ENCODE peak calls at places on chromosomes 11 and 22, in seven cellular contexts. P, O, A, J, K, E and R are unnamed samples.
A peak's percentile ranks its signal among the peaks of the same experiment; 100 is the strongest.

GRCh38 chr22:40240671-40241070 is 62.9 kb downstream of the TNRC6B start:
- ATAC-seq in J (no peak), O (no peak), P (no peak), A (no peak), E (peak; percentile 39), K (no peak), R (no peak)

GRCh38 chr11:59187587-59187986 is 15.7 kb downstream of the DTX4 start:
- ATAC-seq in O (no peak), J (peak; percentile 90), E (no peak), K (no peak), P (peak; percentile 53), A (no peak), R (no peak)

GRCh38 chr22:49896201-49896600 is 22.0 kb downstream of the ALG12 start:
- ATAC-seq in K (no peak), J (peak; percentile 17), P (no peak), E (no peak), O (no peak), A (no peak), R (no peak)

GRCh38 chr22:30208631-30209603 is 37.6 kb downstream of the LIF start:
- ATAC-seq in J (peak; percentile 82), P (peak; percentile 30), A (peak; percentile 82), K (no peak), O (no peak), E (no peak), R (no peak)

GRCh38 chr22:27662359-27663030 is 139.1 kb downstream of the MN1 start:
- ATAC-seq in K (no peak), P (peak; percentile 42), O (no peak), J (peak; percentile 95), E (no peak), A (peak; percentile 59), R (peak; percentile 48)

GRCh38 chr11:68282141-68282860 is 10.5 kb upstream of the C11orf24 start:
- ATAC-seq in A (no peak), O (peak; percentile 98), J (no peak), E (peak; percentile 68), P (peak; percentile 7), K (peak; percentile 97), R (peak; percentile 88)

GRCh38 chr11:134181707-134182106 is 42.1 kb downstream of the NCAPD3 start:
- ATAC-seq in P (no peak), A (no peak), E (no peak), O (no peak), K (no peak), J (no peak), R (no peak)

GRCh38 chr11:64850979-64851567 is 6.6 kb upstream of the CDC42BPG start:
- ATAC-seq in P (no peak), A (no peak), E (peak; percentile 45), K (peak; percentile 78), O (peak; percentile 68), J (no peak), R (peak; percentile 85)

GRCh38 chr11:122661182-122661945 is 5.8 kb downstream of the UBASH3B start:
- ATAC-seq in P (no peak), K (no peak), J (no peak), A (no peak), O (no peak), E (no peak), R (no peak)

GRCh38 chr22:29503811-29504372 is 23.9 kb downstream of the NEFH start:
- ATAC-seq in A (no peak), P (no peak), O (no peak), K (no peak), J (peak; percentile 53), E (no peak), R (no peak)

GRCh38 chr11:2071748-2072385 is 67.3 kb downstream of the IGF2 start:
- ATAC-seq in A (no peak), P (no peak), O (no peak), E (no peak), J (no peak), K (no peak), R (no peak)

GRCh38 chr11:60830478-60831142 is 11.3 kb upstream of the CCDC86 start:
- ATAC-seq in P (peak; percentile 4), O (no peak), K (peak; percentile 41), A (no peak), E (peak; percentile 20), J (no peak), R (peak; percentile 57)

GRCh38 chr11:36375348-36376314 is 79.5 kb downstream of the PRR5L start:
- ATAC-seq in O (peak; percentile 34), J (no peak), A (no peak), E (peak; percentile 9), P (peak; percentile 1), K (no peak), R (no peak)

GRCh38 chr11:122598971-122599370 is 56.6 kb upstream of the UBASH3B start:
- ATAC-seq in K (no peak), J (no peak), E (no peak), O (no peak), P (no peak), A (no peak), R (no peak)

GRCh38 chr22:37218399-37218770 is 6.1 kb upstream of the SSTR3 start:
- ATAC-seq in P (no peak), A (no peak), O (peak; percentile 1), E (no peak), K (no peak), J (no peak), R (peak; percentile 46)